ENCODE peak calls at places on chromosomes 7 and 10, in five cellular contexts. Q is fibroblast of lung, U is H9, F is HCT116, P is IMR-90. Z is an unnamed sample.

GRCh38 chr10:99888623-99889022 is 106.2 kb downstream of the ABCC2 start:
- DNase-seq in Q (peak), U (no peak), F (no peak), P (peak), Z (no peak)

GRCh38 chr7:46440186-46440585 is 519.1 kb upstream of the IGFBP3 start:
- DNase-seq in Q (no peak), U (no peak), F (no peak), P (no peak), Z (no peak)

GRCh38 chr10:122126763-122127659 is 138.0 kb downstream of the TACC2 start:
- DNase-seq in Q (peak), U (peak), F (peak), P (peak), Z (peak)

GRCh38 chr7:130492519-130493274 is 812 bp downstream of the MEST start:
- DNase-seq in Q (peak), U (no peak), F (no peak), P (no peak), Z (peak)

GRCh38 chr10:78664929-78665525 is 403.7 kb upstream of the ZMIZ1 start:
- DNase-seq in Q (peak), U (no peak), F (peak), P (peak), Z (no peak)

GRCh38 chr10:128969551-128969950 is 497.5 kb upstream of the MGMT start:
- DNase-seq in Q (no peak), U (no peak), F (no peak), P (no peak), Z (no peak)

GRCh38 chr7:21675255-21675654 is 132.4 kb downstream of the DNAH11 start:
- DNase-seq in Q (no peak), U (no peak), F (no peak), P (no peak), Z (peak)

GRCh38 chr10:132408823-132409666 is 12.0 kb downstream of the PWWP2B start:
- DNase-seq in Q (no peak), U (no peak), F (no peak), P (no peak), Z (no peak)

GRCh38 chr10:18104223-18104872 is 35.9 kb upstream of the CACNB2 start:
- DNase-seq in Q (peak), U (peak), F (peak), P (peak), Z (peak)

GRCh38 chr10:74077416-74077815 is 73.2 kb downstream of the AP3M1 start:
- DNase-seq in Q (no peak), U (no peak), F (no peak), P (no peak), Z (no peak)

GRCh38 chr7:152402384-152403250 is 33.2 kb downstream of the KMT2C start:
- DNase-seq in Q (no peak), U (no peak), F (no peak), P (peak), Z (no peak)

DNA sequence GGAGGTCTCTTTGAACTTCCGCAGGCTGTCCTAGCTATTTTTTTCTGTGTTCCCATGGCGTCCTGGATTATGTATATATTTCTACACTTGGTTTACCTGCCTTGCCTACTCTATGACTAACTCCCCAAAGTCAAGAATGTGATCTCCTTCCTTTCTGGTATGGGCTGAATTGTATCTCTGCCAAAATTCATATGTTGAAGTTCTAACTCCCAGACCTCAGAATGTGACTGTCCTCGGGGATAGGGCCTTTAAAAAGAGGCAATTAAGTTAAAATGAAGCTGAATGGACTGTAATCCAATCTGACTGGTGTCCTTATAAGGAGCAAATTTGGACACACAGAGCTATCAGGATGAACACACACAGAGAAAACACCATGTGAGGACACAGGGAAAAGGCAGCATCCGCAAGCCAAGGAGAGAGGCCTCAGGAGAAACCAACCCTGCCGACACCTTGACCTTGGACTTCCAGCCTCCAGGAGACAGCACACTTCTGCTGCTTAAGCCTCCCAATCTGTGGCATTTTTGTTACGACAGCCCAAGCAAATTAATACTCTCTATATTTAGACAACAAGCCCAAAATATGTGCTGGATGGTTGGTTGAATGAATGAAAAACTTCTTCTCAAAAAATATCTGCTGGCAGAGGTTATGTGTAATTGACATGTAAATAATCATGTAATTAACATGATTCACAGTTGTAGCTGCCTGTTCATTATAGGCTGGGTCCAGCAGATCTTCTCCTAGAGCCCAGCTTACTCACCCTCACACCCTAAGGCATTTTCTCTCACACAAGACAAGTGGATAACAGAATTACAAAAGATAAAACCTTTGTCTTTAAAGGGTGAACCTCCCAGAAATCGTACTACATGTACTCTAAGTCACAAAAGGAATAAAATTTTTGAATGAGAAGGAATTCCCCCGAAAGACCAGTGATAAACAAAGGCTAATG is 123.7 kb downstream of the CUBN start:
- DNase-seq in Q (no peak), U (no peak), F (no peak), P (no peak), Z (no peak)
- H3K4me2 ChIP-seq in Q (no peak), U (no peak), F (no peak), P (no peak), Z (no peak)

DNA sequence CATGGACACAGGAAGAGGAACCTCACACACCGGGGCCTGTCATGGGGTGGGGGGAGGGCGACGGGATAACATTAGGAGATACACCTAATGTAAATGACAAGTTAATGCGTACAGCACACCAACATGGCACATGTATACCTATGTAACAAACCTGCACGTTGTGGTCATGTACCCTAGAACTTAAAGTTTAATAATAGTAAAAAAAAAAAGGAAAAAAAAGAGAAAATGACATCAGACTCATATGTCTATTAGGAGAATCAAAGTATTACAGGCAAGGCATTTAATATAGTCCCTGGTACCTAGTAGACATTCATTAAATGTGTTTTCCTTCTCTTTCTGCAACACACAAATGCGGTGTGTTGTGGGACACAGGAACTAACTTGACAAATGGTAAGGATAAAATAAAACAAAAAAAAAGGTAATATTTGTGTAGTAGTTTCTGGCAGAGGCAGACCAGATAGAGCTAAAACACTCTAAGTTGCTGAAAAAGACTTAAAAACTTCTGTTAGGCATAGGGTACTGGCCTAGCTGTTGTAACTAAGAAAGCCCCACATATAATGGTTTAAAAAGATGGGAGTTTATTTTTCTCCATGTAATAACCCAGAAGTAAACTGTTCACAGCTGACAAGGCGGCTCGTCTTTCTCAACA is 68.8 kb downstream of the NAMPT start:
- DNase-seq in Q (no peak), U (no peak), F (no peak), P (no peak), Z (no peak)
- H2AFZ ChIP-seq in Q (no peak), U (no peak), F (peak), P (no peak), Z (no peak)

GRCh38 chr7:77367976-77368375 is 48.2 kb downstream of the GSAP start:
- DNase-seq in Q (no peak), U (no peak), F (no peak), P (peak), Z (no peak)

GRCh38 chr7:77368974-77369373 is 47.2 kb downstream of the GSAP start:
- DNase-seq in Q (peak), U (no peak), F (peak), P (peak), Z (no peak)

GRCh38 chr7:77370606-77371005 is 45.5 kb downstream of the GSAP start:
- DNase-seq in Q (no peak), U (no peak), F (no peak), P (no peak), Z (no peak)
- H3K27ac ChIP-seq in Q (no peak), U (no peak), F (no peak), P (no peak), Z (no peak)

DNA sequence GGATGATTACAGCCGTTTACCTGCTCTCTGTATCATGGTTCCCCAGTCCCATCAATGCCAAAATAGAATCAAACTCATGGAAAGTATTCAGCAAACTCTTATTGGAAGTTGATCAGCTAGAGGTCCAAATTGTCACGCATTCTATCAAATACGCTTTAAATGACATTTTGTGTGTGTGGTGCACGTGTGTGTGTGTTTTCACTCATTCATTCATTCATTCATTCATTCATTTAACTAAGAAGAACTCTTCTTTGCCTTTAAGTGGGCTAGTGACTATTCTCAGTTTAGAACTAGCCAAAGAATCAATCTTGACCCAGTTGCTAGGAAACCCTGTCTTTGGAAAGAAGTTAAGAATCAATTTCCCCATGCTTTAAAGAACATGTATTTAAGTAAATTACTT is 102.8 kb downstream of the RTKN2 start:
- DNase-seq in Q (no peak), U (no peak), F (no peak), P (no peak), Z (no peak)
- H3K4me2 ChIP-seq in Q (no peak), U (no peak), F (no peak), P (no peak), Z (no peak)

DNA sequence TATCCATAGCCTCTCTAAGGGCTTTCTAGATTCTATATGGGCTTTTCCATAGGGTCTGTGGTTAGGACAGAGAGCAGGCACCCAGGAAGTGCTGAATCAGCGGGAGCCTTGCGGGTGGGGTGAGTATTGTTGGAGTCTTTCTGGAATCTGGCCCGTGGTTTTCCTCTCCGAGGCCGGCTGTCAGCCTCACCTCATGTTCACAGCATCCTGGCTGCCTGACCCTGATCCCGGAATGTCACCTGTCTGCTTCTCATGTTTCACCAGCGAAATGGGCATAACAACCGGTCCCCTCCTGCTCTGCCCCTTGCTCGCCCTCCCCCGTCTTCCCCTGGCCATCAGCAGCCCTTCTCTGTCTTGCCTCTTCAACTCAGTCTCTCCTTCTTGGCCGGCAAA is 36.5 kb downstream of the DDIT4 start:
- DNase-seq in Q (no peak), U (peak), F (no peak), P (no peak), Z (no peak)
- H2AFZ ChIP-seq in Q (no peak), U (peak), F (peak), P (peak), Z (peak)

GRCh38 chr7:139867847-139868246 is 38.8 kb downstream of the TBXAS1 start:
- DNase-seq in Q (no peak), U (no peak), F (no peak), P (no peak), Z (no peak)
- H3K27ac ChIP-seq in Q (no peak), U (no peak), F (no peak), P (no peak), Z (no peak)

DNA sequence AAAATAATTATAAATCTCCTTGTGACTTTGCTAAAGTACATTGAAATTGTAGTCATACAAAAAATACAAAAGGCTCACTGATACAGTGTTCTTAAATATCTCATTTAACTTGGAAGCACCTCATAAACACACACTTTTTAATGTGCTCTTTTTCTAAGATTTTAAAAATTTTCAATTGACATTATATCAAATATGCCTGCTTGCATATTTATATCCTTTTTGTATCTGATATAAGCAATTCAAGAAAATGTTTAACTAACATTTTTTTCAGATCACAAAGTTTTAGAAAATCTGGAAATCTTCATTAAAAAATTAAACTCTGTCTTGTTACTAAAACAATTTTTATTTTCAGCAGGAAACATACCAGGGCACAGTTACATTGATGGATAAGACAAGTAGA is 661.5 kb downstream of the REEP3 start:
- DNase-seq in Q (no peak), U (no peak), F (no peak), P (no peak), Z (no peak)
- H3K4me2 ChIP-seq in Q (no peak), U (no peak), F (no peak), P (no peak), Z (no peak)